ENCODE peak calls at places on chromosomes 5 and 9, in six cellular contexts. F is progenitor cell of endocrine pancreas; W is CD4-positive, alpha-beta T cell; E is A549; Z is Peyer's patch; V is astrocyte of the spinal cord. G is an unnamed sample.

GRCh38 chr9:69264526-69264925 is 60.5 kb upstream of the ENTREP1 start:
- DNase-seq in F (no peak), W (no peak), E (no peak), Z (no peak), V (no peak), G (no peak)

GRCh38 chr5:173726848-173727557 is 110.6 kb upstream of the BOD1 start:
- DNase-seq in F (no peak), W (no peak), E (no peak), Z (no peak), V (no peak), G (no peak)

GRCh38 chr9:2281031-2281802 is 266.1 kb downstream of the SMARCA2 start:
- DNase-seq in F (no peak), W (no peak), E (no peak), Z (no peak), V (no peak), G (no peak)

GRCh38 chr9:85871008-85871407 is 69.9 kb upstream of the NAA35 start:
- DNase-seq in F (no peak), W (no peak), E (no peak), Z (no peak), V (no peak), G (peak; percentile 3)

GRCh38 chr9:3343671-3344070 is 182.1 kb downstream of the RFX3 start:
- DNase-seq in F (no peak), W (no peak), E (no peak), Z (no peak), V (no peak), G (peak; percentile 19)

GRCh38 chr5:177317959-177318377 is 6.3 kb upstream of the MXD3 start:
- DNase-seq in F (peak; percentile 60), W (peak; percentile 68), E (peak; percentile 82), Z (peak; percentile 94), V (peak; percentile 80), G (peak; percentile 90)

GRCh38 chr9:15525958-15526357 is 15.2 kb upstream of the PSIP1 start:
- DNase-seq in F (no peak), W (no peak), E (no peak), Z (no peak), V (no peak), G (no peak)

GRCh38 chr5:61245486-61245885 is 83.2 kb upstream of the SMIM15 start:
- DNase-seq in F (no peak), W (no peak), E (no peak), Z (no peak), V (no peak), G (peak; percentile 13)

GRCh38 chr9:112925058-112925641 is 34.5 kb upstream of the SLC46A2 start:
- DNase-seq in F (no peak), W (no peak), E (peak; percentile 46), Z (peak; percentile 60), V (peak; percentile 13), G (peak; percentile 21)

GRCh38 chr9:76687861-76688374 is 76.3 kb upstream of the PCA3 start:
- DNase-seq in F (no peak), W (no peak), E (peak; percentile 18), Z (no peak), V (peak; percentile 94), G (peak; percentile 88)

GRCh38 chr5:177474094-177474493 is 660 bp upstream of the DBN1 start:
- DNase-seq in F (no peak), W (no peak), E (no peak), Z (no peak), V (no peak), G (peak; percentile 24)

GRCh38 chr9:83327750-83328622 is 210.2 kb downstream of the FRMD3 start:
- DNase-seq in F (no peak), W (no peak), E (no peak), Z (no peak), V (no peak), G (no peak)

GRCh38 chr5:61123145-61123544 is 39.1 kb downstream of the SMIM15 start:
- DNase-seq in F (no peak), W (no peak), E (no peak), Z (no peak), V (no peak), G (no peak)

GRCh38 chr5:107979272-107979671 is 308.5 kb upstream of the EFNA5 start:
- DNase-seq in F (no peak), W (no peak), E (no peak), Z (no peak), V (no peak), G (peak; percentile 47)

GRCh38 chr5:82349651-82350050 is 71.5 kb upstream of the RPS23 start:
- DNase-seq in F (no peak), W (no peak), E (peak; percentile 16), Z (no peak), V (no peak), G (no peak)

GRCh38 chr5:123964916-123965315 is 452.9 kb downstream of the CSNK1G3 start:
- DNase-seq in F (no peak), W (no peak), E (no peak), Z (no peak), V (no peak), G (no peak)

GRCh38 chr5:120538149-120538548 is 74.0 kb downstream of the PRR16 start:
- DNase-seq in F (no peak), W (no peak), E (no peak), Z (no peak), V (peak; percentile 80), G (peak; percentile 63)

GRCh38 chr5:167049771-167050567 is 1241.5 kb upstream of the WWC1 start:
- DNase-seq in F (no peak), W (no peak), E (no peak), Z (no peak), V (no peak), G (peak; percentile 13)

GRCh38 chr5:167050568-167051214 is 1240.8 kb upstream of the WWC1 start:
- DNase-seq in F (no peak), W (no peak), E (no peak), Z (no peak), V (no peak), G (peak; percentile 3)

GRCh38 chr5:167051369-167051768 is 1240.1 kb upstream of the WWC1 start:
- DNase-seq in F (no peak), W (no peak), E (no peak), Z (no peak), V (no peak), G (no peak)

DNA sequence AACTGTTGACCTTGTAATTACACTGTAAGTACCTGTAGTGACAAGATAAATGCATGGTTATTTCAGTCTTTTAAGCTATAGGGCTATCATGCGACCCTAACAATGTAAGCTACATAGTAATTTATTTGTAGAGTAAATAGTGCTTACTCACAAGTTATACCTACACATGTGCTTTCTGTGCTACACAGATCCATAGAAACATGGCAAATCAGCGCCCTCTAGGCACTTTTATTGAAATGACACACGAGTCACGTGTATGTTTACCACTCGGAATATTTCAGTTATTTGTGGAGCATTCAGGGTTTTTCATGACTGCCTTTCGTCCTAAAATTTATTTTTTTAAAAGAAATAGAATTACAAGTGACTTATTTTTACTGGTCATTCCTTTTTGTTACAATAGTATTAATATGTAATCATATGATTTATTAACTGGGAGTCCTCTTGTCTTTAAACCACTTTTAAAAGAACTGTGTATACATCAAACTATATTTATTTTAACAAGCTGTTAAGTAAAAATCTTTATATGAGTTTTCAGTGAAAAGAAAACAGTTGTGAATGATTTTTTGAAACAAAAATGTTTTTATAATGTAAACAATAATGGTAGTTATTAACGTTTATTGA is 1242.3 kb upstream of the WWC1 start:
- DNase-seq in F (peak; percentile 14), W (no peak), E (peak; percentile 44), Z (peak; percentile 75), V (peak; percentile 53), G (no peak)
- TF ChIP-seq CTCF in F (peak; percentile 73), W (no peak), E (peak; percentile 53), Z (peak; percentile 68), V (peak; percentile 50), G (peak; percentile 26)

GRCh38 chr5:55226934-55227737 is at the start of gene MCIDAS:
- DNase-seq in F (peak; percentile 45), W (no peak), E (peak; percentile 84), Z (peak; percentile 67), V (no peak), G (peak; percentile 60)

GRCh38 chr5:55225346-55225745 is 1.8 kb downstream of the MCIDAS start:
- DNase-seq in F (no peak), W (no peak), E (no peak), Z (no peak), V (no peak), G (no peak)

GRCh38 chr5:55223988-55224240 is 3.2 kb downstream of the MCIDAS start:
- DNase-seq in F (no peak), W (no peak), E (no peak), Z (no peak), V (no peak), G (no peak)

GRCh38 chr5:55227738-55228430 is 769 bp upstream of the MCIDAS start:
- DNase-seq in F (no peak), W (no peak), E (no peak), Z (no peak), V (no peak), G (no peak)

GRCh38 chr5:55226027-55226933 is 835 bp downstream of the MCIDAS start:
- DNase-seq in F (peak; percentile 71), W (no peak), E (peak; percentile 89), Z (peak; percentile 61), V (peak; percentile 24), G (peak; percentile 63)
- TF ChIP-seq CTCF in F (peak; percentile 80), W (peak; percentile 33), E (peak; percentile 68), Z (peak; percentile 56), V (peak; percentile 74), G (peak; percentile 55)

DNA sequence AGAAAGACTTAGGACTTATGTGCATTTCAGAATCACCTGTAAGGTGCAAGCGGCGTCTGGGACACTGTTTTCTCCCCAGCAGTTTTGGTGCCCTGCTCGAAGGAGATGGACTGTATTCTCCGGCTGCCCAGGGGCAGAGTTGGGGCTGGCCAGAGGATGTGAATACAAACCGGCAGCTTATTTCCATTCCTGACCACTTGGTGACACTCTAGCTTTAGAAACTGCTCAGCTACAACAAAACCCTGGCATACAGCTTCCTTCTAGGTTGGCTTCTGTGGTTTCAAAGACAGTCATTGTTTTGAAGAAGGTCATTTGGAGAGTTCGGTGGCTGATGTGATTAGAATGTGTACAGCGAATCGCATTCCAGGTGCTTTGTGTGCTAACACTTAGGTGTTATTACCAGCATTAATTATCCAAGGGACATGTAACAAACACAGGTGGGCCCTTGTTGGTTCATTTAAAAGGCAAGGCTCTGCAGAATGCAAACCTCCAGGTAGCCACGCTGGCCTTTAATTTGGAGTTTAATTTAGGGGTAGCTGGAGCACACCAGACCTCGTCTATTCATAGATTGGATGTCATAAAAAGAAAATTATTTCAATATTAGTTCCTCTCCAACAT is 191.0 kb downstream of the MAT2B start:
- DNase-seq in F (peak; percentile 40), W (no peak), E (peak; percentile 48), Z (peak; percentile 52), V (peak; percentile 81), G (peak; percentile 79)
- TF ChIP-seq CTCF in F (peak; percentile 87), W (no peak), E (peak; percentile 56), Z (peak; percentile 76), V (peak; percentile 77), G (peak; percentile 73)

DNA sequence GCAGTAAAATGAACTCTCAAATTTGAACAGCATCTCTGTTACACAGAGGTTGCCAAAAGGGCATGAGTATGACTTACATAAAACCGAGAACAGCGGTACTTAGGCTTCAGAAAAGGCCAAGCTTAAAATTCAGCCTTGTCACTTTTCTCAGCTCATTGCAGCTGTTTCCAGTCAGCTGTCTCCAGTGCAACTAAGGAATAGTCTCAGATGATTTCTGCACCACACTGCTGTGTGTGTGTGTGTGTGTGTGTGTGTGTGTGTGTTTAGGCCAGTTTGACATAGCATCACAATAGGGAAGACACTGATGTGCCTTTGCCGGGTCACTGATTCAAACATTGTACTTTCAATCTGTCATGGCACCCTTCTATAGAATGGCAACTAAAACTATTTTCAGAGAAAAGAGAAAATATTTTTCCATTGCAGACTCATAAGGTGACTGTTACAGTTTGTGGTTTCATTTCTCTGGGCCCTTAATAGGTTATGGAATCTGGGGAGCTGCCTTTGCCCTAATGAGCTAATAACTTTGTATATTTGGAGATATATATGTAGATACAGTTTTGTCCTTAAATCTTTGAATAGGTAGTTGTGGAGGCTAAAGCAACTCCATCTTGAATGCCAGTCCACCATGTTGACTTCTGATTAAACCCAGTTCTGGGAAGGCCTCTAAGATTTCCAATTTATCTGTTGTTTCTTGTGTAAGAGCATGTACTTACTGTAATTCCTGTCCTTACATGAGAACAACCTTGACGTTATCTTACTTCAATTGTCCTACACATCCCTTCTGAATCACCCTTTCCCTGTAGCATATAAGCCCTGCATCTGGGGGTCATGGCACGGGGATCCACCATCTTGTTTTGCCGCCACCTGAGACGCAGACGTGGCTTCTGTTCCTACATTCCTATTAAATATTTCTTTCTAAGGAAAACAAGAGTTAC is 4.5 kb downstream of the LSM11 start:
- DNase-seq in F (no peak), W (no peak), E (no peak), Z (no peak), V (peak; percentile 18), G (peak; percentile 17)
- TF ChIP-seq CTCF in F (no peak), W (no peak), E (no peak), Z (no peak), V (no peak), G (no peak)